ENCODE peak calls at places on chromosomes 4 and X, in seven cellular contexts. One of them, this sample, is unnamed.

GRCh38 chrX:44975666-44976263 is 102.8 kb downstream of the KDM6A start:
- DNase-seq in cardiac septum: no peak
- DNase-seq in CD8-positive, alpha-beta T cell: no peak
- DNase-seq in endothelial cell: no peak
- DNase-seq in activated naive CD8-positive, alpha-beta T cell treated with anti-CD3 and anti-CD28 coated beads, Interleukin-2, amount 50 U/mL, for 16 hours: no peak
- DNase-seq in sigmoid colon: no peak
- DNase-seq in foreskin fibroblast: no peak
- DNase-seq in this sample: peak

GRCh38 chrX:130523460-130524394 is 121.9 kb downstream of the RBMX2 start:
- DNase-seq in cardiac septum: no peak
- DNase-seq in CD8-positive, alpha-beta T cell: no peak
- DNase-seq in endothelial cell: no peak
- DNase-seq in activated naive CD8-positive, alpha-beta T cell treated with anti-CD3 and anti-CD28 coated beads, Interleukin-2, amount 50 U/mL, for 16 hours: no peak
- DNase-seq in sigmoid colon: no peak
- DNase-seq in foreskin fibroblast: peak
- DNase-seq in this sample: peak

GRCh38 chrX:106702636-106703035 is 23.9 kb upstream of the RNF128 start:
- DNase-seq in cardiac septum: no peak
- DNase-seq in CD8-positive, alpha-beta T cell: no peak
- DNase-seq in endothelial cell: no peak
- DNase-seq in activated naive CD8-positive, alpha-beta T cell treated with anti-CD3 and anti-CD28 coated beads, Interleukin-2, amount 50 U/mL, for 16 hours: no peak
- DNase-seq in sigmoid colon: no peak
- DNase-seq in foreskin fibroblast: no peak
- DNase-seq in this sample: no peak

GRCh38 chr4:87849612-87850011 is 16.8 kb downstream of the MEPE start:
- DNase-seq in cardiac septum: no peak
- DNase-seq in CD8-positive, alpha-beta T cell: no peak
- DNase-seq in endothelial cell: no peak
- DNase-seq in activated naive CD8-positive, alpha-beta T cell treated with anti-CD3 and anti-CD28 coated beads, Interleukin-2, amount 50 U/mL, for 16 hours: no peak
- DNase-seq in sigmoid colon: no peak
- DNase-seq in foreskin fibroblast: peak
- DNase-seq in this sample: no peak

GRCh38 chrX:122982521-122982920 is 201.6 kb upstream of the GRIA3 start:
- DNase-seq in cardiac septum: no peak
- DNase-seq in CD8-positive, alpha-beta T cell: no peak
- DNase-seq in endothelial cell: no peak
- DNase-seq in activated naive CD8-positive, alpha-beta T cell treated with anti-CD3 and anti-CD28 coated beads, Interleukin-2, amount 50 U/mL, for 16 hours: no peak
- DNase-seq in sigmoid colon: no peak
- DNase-seq in foreskin fibroblast: no peak
- DNase-seq in this sample: no peak

GRCh38 chr4:30825008-30825765 is 105.0 kb downstream of the PCDH7 start:
- DNase-seq in cardiac septum: no peak
- DNase-seq in CD8-positive, alpha-beta T cell: no peak
- DNase-seq in endothelial cell: no peak
- DNase-seq in activated naive CD8-positive, alpha-beta T cell treated with anti-CD3 and anti-CD28 coated beads, Interleukin-2, amount 50 U/mL, for 16 hours: no peak
- DNase-seq in sigmoid colon: no peak
- DNase-seq in foreskin fibroblast: peak
- DNase-seq in this sample: no peak

GRCh38 chr4:73445383-73446335 is 9.6 kb downstream of the AFP start:
- DNase-seq in cardiac septum: no peak
- DNase-seq in CD8-positive, alpha-beta T cell: no peak
- DNase-seq in endothelial cell: no peak
- DNase-seq in activated naive CD8-positive, alpha-beta T cell treated with anti-CD3 and anti-CD28 coated beads, Interleukin-2, amount 50 U/mL, for 16 hours: no peak
- DNase-seq in sigmoid colon: no peak
- DNase-seq in foreskin fibroblast: no peak
- DNase-seq in this sample: no peak

GRCh38 chr4:184936071-184936470 is 82.2 kb upstream of the HELT start:
- DNase-seq in cardiac septum: no peak
- DNase-seq in CD8-positive, alpha-beta T cell: no peak
- DNase-seq in endothelial cell: no peak
- DNase-seq in activated naive CD8-positive, alpha-beta T cell treated with anti-CD3 and anti-CD28 coated beads, Interleukin-2, amount 50 U/mL, for 16 hours: no peak
- DNase-seq in sigmoid colon: no peak
- DNase-seq in foreskin fibroblast: no peak
- DNase-seq in this sample: no peak

GRCh38 chrX:17376381-17377046 is 1.5 kb downstream of the NHS start:
- DNase-seq in cardiac septum: no peak
- DNase-seq in CD8-positive, alpha-beta T cell: no peak
- DNase-seq in endothelial cell: no peak
- DNase-seq in activated naive CD8-positive, alpha-beta T cell treated with anti-CD3 and anti-CD28 coated beads, Interleukin-2, amount 50 U/mL, for 16 hours: no peak
- DNase-seq in sigmoid colon: peak
- DNase-seq in foreskin fibroblast: peak
- DNase-seq in this sample: no peak

GRCh38 chr4:89312066-89312465 is 4.5 kb upstream of the GPRIN3 start:
- DNase-seq in cardiac septum: no peak
- DNase-seq in CD8-positive, alpha-beta T cell: no peak
- DNase-seq in endothelial cell: no peak
- DNase-seq in activated naive CD8-positive, alpha-beta T cell treated with anti-CD3 and anti-CD28 coated beads, Interleukin-2, amount 50 U/mL, for 16 hours: no peak
- DNase-seq in sigmoid colon: no peak
- DNase-seq in foreskin fibroblast: peak
- DNase-seq in this sample: no peak

GRCh38 chrX:135477576-135477975 is 42.9 kb upstream of the INTS6L start:
- DNase-seq in cardiac septum: no peak
- DNase-seq in CD8-positive, alpha-beta T cell: no peak
- DNase-seq in endothelial cell: peak
- DNase-seq in activated naive CD8-positive, alpha-beta T cell treated with anti-CD3 and anti-CD28 coated beads, Interleukin-2, amount 50 U/mL, for 16 hours: no peak
- DNase-seq in sigmoid colon: peak
- DNase-seq in foreskin fibroblast: peak
- DNase-seq in this sample: peak

GRCh38 chr4:87354168-87355102 is 31.8 kb upstream of the HSD17B13 start:
- DNase-seq in cardiac septum: no peak
- DNase-seq in CD8-positive, alpha-beta T cell: no peak
- DNase-seq in endothelial cell: no peak
- DNase-seq in activated naive CD8-positive, alpha-beta T cell treated with anti-CD3 and anti-CD28 coated beads, Interleukin-2, amount 50 U/mL, for 16 hours: no peak
- DNase-seq in sigmoid colon: no peak
- DNase-seq in foreskin fibroblast: peak
- DNase-seq in this sample: no peak

GRCh38 chr4:185955817-185956542 is 113.0 kb upstream of the TLR3 start:
- DNase-seq in cardiac septum: no peak
- DNase-seq in CD8-positive, alpha-beta T cell: no peak
- DNase-seq in endothelial cell: no peak
- DNase-seq in activated naive CD8-positive, alpha-beta T cell treated with anti-CD3 and anti-CD28 coated beads, Interleukin-2, amount 50 U/mL, for 16 hours: no peak
- DNase-seq in sigmoid colon: no peak
- DNase-seq in foreskin fibroblast: no peak
- DNase-seq in this sample: no peak

GRCh38 chr4:5166377-5166776 is 115.1 kb downstream of the STK32B start:
- DNase-seq in cardiac septum: no peak
- DNase-seq in CD8-positive, alpha-beta T cell: no peak
- DNase-seq in endothelial cell: no peak
- DNase-seq in activated naive CD8-positive, alpha-beta T cell treated with anti-CD3 and anti-CD28 coated beads, Interleukin-2, amount 50 U/mL, for 16 hours: no peak
- DNase-seq in sigmoid colon: no peak
- DNase-seq in foreskin fibroblast: no peak
- DNase-seq in this sample: no peak

GRCh38 chrX:43677993-43678392 is 21.9 kb downstream of the MAOA start:
- DNase-seq in cardiac septum: no peak
- DNase-seq in CD8-positive, alpha-beta T cell: no peak
- DNase-seq in endothelial cell: no peak
- DNase-seq in activated naive CD8-positive, alpha-beta T cell treated with anti-CD3 and anti-CD28 coated beads, Interleukin-2, amount 50 U/mL, for 16 hours: no peak
- DNase-seq in sigmoid colon: no peak
- DNase-seq in foreskin fibroblast: no peak
- DNase-seq in this sample: peak

GRCh38 chr4:84887824-84888223 is 78.7 kb downstream of the WDFY3 start:
- DNase-seq in cardiac septum: no peak
- DNase-seq in CD8-positive, alpha-beta T cell: no peak
- DNase-seq in endothelial cell: no peak
- DNase-seq in activated naive CD8-positive, alpha-beta T cell treated with anti-CD3 and anti-CD28 coated beads, Interleukin-2, amount 50 U/mL, for 16 hours: no peak
- DNase-seq in sigmoid colon: no peak
- DNase-seq in foreskin fibroblast: peak
- DNase-seq in this sample: peak

GRCh38 chr4:104451573-104451972 is 43.1 kb downstream of the CXXC4 start:
- DNase-seq in cardiac septum: no peak
- DNase-seq in CD8-positive, alpha-beta T cell: no peak
- DNase-seq in endothelial cell: no peak
- DNase-seq in activated naive CD8-positive, alpha-beta T cell treated with anti-CD3 and anti-CD28 coated beads, Interleukin-2, amount 50 U/mL, for 16 hours: no peak
- DNase-seq in sigmoid colon: no peak
- DNase-seq in foreskin fibroblast: no peak
- DNase-seq in this sample: no peak

GRCh38 chr4:185134176-185134869 is 8.7 kb upstream of the SLC25A4 start:
- DNase-seq in cardiac septum: no peak
- DNase-seq in CD8-positive, alpha-beta T cell: no peak
- DNase-seq in endothelial cell: no peak
- DNase-seq in activated naive CD8-positive, alpha-beta T cell treated with anti-CD3 and anti-CD28 coated beads, Interleukin-2, amount 50 U/mL, for 16 hours: no peak
- DNase-seq in sigmoid colon: no peak
- DNase-seq in foreskin fibroblast: peak
- DNase-seq in this sample: peak

GRCh38 chr4:74996996-74997395 is 64.1 kb downstream of the PARM1 start:
- DNase-seq in cardiac septum: no peak
- DNase-seq in CD8-positive, alpha-beta T cell: no peak
- DNase-seq in endothelial cell: no peak
- DNase-seq in activated naive CD8-positive, alpha-beta T cell treated with anti-CD3 and anti-CD28 coated beads, Interleukin-2, amount 50 U/mL, for 16 hours: no peak
- DNase-seq in sigmoid colon: no peak
- DNase-seq in foreskin fibroblast: no peak
- DNase-seq in this sample: no peak

GRCh38 chrX:82585868-82586267 is 922.2 kb upstream of the POU3F4 start:
- DNase-seq in cardiac septum: no peak
- DNase-seq in CD8-positive, alpha-beta T cell: no peak
- DNase-seq in endothelial cell: no peak
- DNase-seq in activated naive CD8-positive, alpha-beta T cell treated with anti-CD3 and anti-CD28 coated beads, Interleukin-2, amount 50 U/mL, for 16 hours: no peak
- DNase-seq in sigmoid colon: no peak
- DNase-seq in foreskin fibroblast: no peak
- DNase-seq in this sample: no peak

This sample was measured in erythroblast.